ENCODE peak calls at places on chromosomes 12 and 14, in four cellular contexts. I is K562, V is H1, J is GM12878. C is an unnamed sample.

GRCh38 chr14:99590746-99591555 is 13.1 kb downstream of the CCDC85C start:
- DNase-seq in I (no peak), V (no peak), J (no peak), C (no peak)

GRCh38 chr12:124026755-124027745 is 54.0 kb downstream of the ZNF664 start:
- DNase-seq in V (no peak), J (no peak), I (peak), C (no peak)

GRCh38 chr12:65781681-65782269 is 42.5 kb upstream of the HMGA2 start:
- DNase-seq in V (no peak), I (no peak), J (no peak), C (no peak)

GRCh38 chr12:84857809-84858208 is 54.8 kb downstream of the SLC6A15 start:
- DNase-seq in V (no peak), I (no peak), J (no peak), C (no peak)

GRCh38 chr12:100904270-100904669 is 109.7 kb downstream of the ANO4 start:
- DNase-seq in V (no peak), I (no peak), J (no peak), C (no peak)

GRCh38 chr12:122641976-122642375 is 61.2 kb downstream of the HCAR2 start:
- DNase-seq in J (no peak), V (no peak), I (no peak), C (no peak)

GRCh38 chr12:59833408-59833807 is 237.6 kb downstream of the SLC16A7 start:
- DNase-seq in J (no peak), I (no peak), V (no peak), C (no peak)

GRCh38 chr12:117212563-117213190 is 22.4 kb upstream of the FBXO21 start:
- DNase-seq in J (no peak), V (peak), I (peak), C (peak)

GRCh38 chr12:41234672-41235071 is 46.6 kb downstream of the PDZRN4 start:
- DNase-seq in J (no peak), V (no peak), I (no peak), C (no peak)

GRCh38 chr12:49121047-49121696 is 10.0 kb downstream of the TUBA1B start:
- DNase-seq in J (no peak), V (peak), I (peak), C (peak)

GRCh38 chr12:27523305-27523641 is 733 bp upstream of the PPFIBP1 start:
- DNase-seq in J (no peak), I (no peak), V (no peak), C (no peak)

GRCh38 chr12:15788266-15789214 is 648 bp downstream of the EPS8 start:
- DNase-seq in I (peak), J (peak), V (no peak), C (peak)

GRCh38 chr14:83118029-83118428 is 1584.4 kb upstream of the SEL1L start:
- DNase-seq in I (no peak), V (no peak), J (no peak), C (no peak)

GRCh38 chr14:37263656-37264236 is 66.0 kb downstream of the MIPOL1 start:
- DNase-seq in I (no peak), J (no peak), V (no peak), C (no peak)

GRCh38 chr12:114662512-114663177 is 21.3 kb downstream of the TBX3 start:
- DNase-seq in I (peak), V (no peak), J (peak), C (peak)

GRCh38 chr14:70685480-70686197 is 43.9 kb downstream of the TTC9 start:
- DNase-seq in V (no peak), J (no peak), I (no peak), C (no peak)

GRCh38 chr12:52074006-52074405 is 4.2 kb downstream of the ATG101 start:
- DNase-seq in J (peak), I (no peak), V (no peak), C (no peak)

GRCh38 chr14:95533391-95533821 is 1.4 kb upstream of the GLRX5 start:
- DNase-seq in V (no peak), J (no peak), I (peak), C (no peak)

GRCh38 chr12:124278389-124279101 is 16.3 kb upstream of the RFLNA start:
- DNase-seq in I (no peak), J (no peak), V (no peak), C (no peak)

GRCh38 chr12:93886533-93887511 is 209.6 kb downstream of the CRADD start:
- DNase-seq in I (no peak), J (no peak), V (no peak), C (no peak)

GRCh38 chr12:129772463-129773169 is 131.2 kb downstream of the TMEM132D start:
- DNase-seq in I (no peak), V (no peak), J (no peak), C (no peak)

GRCh38 chr14:91412939-91413338 is 4.7 kb downstream of the CCDC88C start:
- DNase-seq in V (no peak), J (no peak), I (no peak), C (no peak)

GRCh38 chr12:47980172-47980571 is 16.8 kb downstream of the TMEM106C start:
- DNase-seq in I (no peak), J (no peak), V (no peak), C (no peak)

GRCh38 chr14:100868621-100869370 is 34.7 kb downstream of the RTL1 start:
- DNase-seq in V (no peak), J (no peak), I (no peak), C (no peak)

GRCh38 chr12:42761601-42762350 is 172.2 kb upstream of the PRICKLE1 start:
- DNase-seq in I (no peak), J (no peak), V (no peak), C (no peak)

GRCh38 chr12:43009866-43010265 is 420.3 kb upstream of the PRICKLE1 start:
- DNase-seq in V (no peak), I (no peak), J (no peak), C (no peak)

GRCh38 chr14:100523536-100524025 is 63.6 kb downstream of the BEGAIN start:
- DNase-seq in J (no peak), I (no peak), V (no peak), C (no peak)

GRCh38 chr12:96514328-96514727 is 25.0 kb downstream of the CFAP54 start:
- DNase-seq in J (peak), I (no peak), V (no peak), C (no peak)

GRCh38 chr14:69873877-69874780 is 5.1 kb upstream of the SMOC1 start:
- DNase-seq in V (no peak), I (no peak), J (no peak), C (no peak)

GRCh38 chr14:95349241-95349640 is 29.5 kb upstream of the CLMN start:
- DNase-seq in I (no peak), J (no peak), V (no peak), C (no peak)

GRCh38 chr14:61129168-61129745 is 148.2 kb downstream of the SLC38A6 start:
- DNase-seq in I (no peak), J (no peak), V (no peak), C (no peak)

GRCh38 chr12:75130811-75131210 is 78.8 kb downstream of the KCNC2 start:
- DNase-seq in V (no peak), I (no peak), J (no peak), C (no peak)

GRCh38 chr12:111268738-111269572 is 99.9 kb downstream of the PHETA1 start:
- DNase-seq in I (peak), V (no peak), J (no peak), C (peak)
- TF ChIP-seq EGR1 in I (no peak), V (no peak), J (no peak), C (no peak)

GRCh38 chr12:107329569-107330324 is 236.4 kb upstream of the CRY1 start:
- DNase-seq in J (no peak), V (no peak), I (no peak), C (no peak)
- TF ChIP-seq EGR1 in J (no peak), V (no peak), I (no peak), C (no peak)

GRCh38 chr12:25186038-25186787 is 8.7 kb downstream of the DNAI7 start:
- DNase-seq in V (no peak), I (no peak), J (peak), C (no peak)

GRCh38 chr12:25189656-25190055 is 5.3 kb downstream of the DNAI7 start:
- DNase-seq in I (no peak), V (no peak), J (no peak), C (no peak)

GRCh38 chr12:25184132-25184531 is 10.8 kb downstream of the DNAI7 start:
- DNase-seq in V (no peak), I (no peak), J (no peak), C (no peak)

GRCh38 chr12:25187781-25188180 is 7.2 kb downstream of the DNAI7 start:
- DNase-seq in I (no peak), V (no peak), J (no peak), C (no peak)

GRCh38 chr12:25186788-25187397 is 8.1 kb downstream of the DNAI7 start:
- DNase-seq in I (no peak), V (no peak), J (peak), C (no peak)
- TF ChIP-seq EGR1 in I (no peak), V (no peak), J (no peak), C (no peak)

DNA sequence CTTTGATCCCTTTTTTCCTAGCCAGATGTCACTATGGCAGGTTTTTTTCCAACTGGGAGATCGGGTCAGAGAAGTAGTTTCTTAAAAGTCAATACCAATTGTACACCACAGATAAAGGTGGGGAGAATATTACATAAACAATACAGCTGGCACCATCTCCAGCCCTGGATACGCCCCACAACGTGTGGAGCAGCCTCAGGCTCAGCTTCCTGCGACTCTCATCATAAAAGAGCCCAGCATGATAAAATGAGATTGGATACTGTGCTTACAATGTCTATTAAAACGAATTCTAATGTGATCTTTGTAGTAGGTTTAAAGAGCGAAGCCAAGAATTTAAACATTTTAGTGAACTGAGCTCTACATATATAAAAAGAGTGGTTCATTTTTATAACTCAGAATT is 21.5 kb downstream of the EFCAB11 start:
- DNase-seq in J (no peak), I (no peak), V (no peak), C (no peak)
- TF ChIP-seq EGR1 in J (no peak), I (no peak), V (no peak), C (no peak)

GRCh38 chr14:74786916-74787315 is 23.8 kb downstream of the YLPM1 start:
- DNase-seq in J (no peak), I (no peak), V (no peak), C (no peak)

GRCh38 chr14:74785056-74785613 is 22.0 kb downstream of the YLPM1 start:
- DNase-seq in V (no peak), I (no peak), J (no peak), C (no peak)

DNA sequence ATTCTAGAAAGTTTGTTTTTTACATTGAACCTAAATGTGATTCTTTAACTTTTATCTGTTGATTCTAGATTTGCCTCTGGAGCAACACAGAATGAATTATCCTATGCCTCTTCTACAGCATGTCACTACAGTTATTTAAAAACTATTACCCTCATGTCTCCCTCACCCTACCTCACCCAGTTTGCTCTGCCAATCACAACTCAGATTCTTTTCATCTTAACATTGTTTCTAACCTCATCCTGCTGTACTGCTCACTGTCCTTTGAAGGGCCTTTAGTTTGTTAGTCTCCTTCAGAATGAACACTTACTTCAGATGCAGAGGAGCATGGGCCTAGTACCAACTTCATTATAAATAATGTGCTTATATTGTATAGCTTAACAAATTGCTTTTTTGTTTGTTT is 21.5 kb downstream of the YLPM1 start:
- DNase-seq in V (no peak), J (no peak), I (no peak), C (no peak)
- TF ChIP-seq EGR1 in V (no peak), J (no peak), I (no peak), C (no peak)

DNA sequence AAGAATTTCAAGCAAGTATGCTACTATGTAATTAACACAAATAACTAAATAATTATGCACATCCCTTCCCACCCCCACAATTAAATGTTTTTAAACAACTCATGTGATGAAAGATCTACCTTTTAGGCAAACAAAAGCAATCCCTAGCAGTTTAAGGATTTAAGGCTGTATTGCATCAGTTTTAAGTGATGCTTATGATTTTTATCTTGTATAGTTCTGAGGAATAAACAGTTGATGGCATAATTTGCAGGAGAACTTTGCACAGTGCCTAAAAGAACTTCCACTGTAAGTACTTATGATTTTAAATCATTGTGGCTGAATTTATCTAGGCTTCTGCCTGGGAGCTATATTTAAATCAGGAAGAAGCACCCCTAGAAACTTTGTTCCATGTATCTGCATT is 388.7 kb downstream of the BCAT1 start:
- DNase-seq in I (no peak), J (no peak), V (no peak), C (no peak)
- TF ChIP-seq EGR1 in I (no peak), J (no peak), V (no peak), C (no peak)

DNA sequence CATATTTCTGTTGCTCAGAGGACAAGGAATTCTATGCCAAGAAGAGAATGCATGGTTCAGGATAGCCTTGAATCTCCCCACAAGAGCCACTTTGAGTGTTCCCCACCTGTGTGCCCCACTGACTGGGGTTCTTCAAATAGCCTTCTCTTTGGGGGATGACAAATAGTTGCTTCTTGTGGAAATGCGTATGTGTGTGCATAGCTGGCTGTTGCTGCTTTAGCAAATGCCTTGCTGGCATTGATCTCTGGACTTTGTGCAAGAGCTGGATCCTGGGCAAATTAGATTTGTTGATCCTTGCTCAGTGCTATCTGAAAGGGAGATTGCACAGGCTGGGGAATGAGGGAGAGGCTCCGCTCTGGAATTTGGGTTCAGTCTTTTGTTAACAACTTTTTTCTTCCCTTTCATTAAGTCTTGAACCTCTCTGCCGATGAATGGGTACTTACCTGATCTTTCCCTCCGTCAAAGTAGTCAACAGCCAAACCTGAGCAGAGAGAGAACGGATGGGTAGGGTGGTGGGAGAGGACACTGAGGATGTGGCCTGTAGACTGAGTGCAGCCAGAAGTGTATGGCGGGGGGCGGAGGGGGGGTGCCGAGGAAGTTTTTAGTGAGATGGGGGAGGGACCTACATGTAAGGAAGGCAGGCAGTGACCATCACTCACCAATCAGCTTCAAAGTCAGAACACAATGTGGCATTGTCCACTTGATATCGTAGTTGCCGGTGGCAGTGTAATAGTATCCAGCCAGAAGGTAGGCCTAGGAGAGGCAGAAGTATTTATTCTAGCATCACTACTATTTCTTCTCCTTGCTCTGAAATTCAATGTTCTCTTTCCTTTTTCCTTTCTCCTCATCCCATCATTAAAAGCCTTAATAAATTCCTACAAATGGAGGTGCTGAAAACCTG is 10.7 kb downstream of the EMG1 start:
- DNase-seq in J (no peak), I (no peak), V (no peak), C (no peak)
- TF ChIP-seq EGR1 in J (no peak), I (no peak), V (no peak), C (no peak)

GRCh38 chr14:77882098-77882497 is 82.2 kb downstream of the ADCK1 start:
- DNase-seq in J (no peak), I (no peak), V (no peak), C (no peak)
- TF ChIP-seq EGR1 in J (no peak), I (no peak), V (no peak), C (no peak)

DNA sequence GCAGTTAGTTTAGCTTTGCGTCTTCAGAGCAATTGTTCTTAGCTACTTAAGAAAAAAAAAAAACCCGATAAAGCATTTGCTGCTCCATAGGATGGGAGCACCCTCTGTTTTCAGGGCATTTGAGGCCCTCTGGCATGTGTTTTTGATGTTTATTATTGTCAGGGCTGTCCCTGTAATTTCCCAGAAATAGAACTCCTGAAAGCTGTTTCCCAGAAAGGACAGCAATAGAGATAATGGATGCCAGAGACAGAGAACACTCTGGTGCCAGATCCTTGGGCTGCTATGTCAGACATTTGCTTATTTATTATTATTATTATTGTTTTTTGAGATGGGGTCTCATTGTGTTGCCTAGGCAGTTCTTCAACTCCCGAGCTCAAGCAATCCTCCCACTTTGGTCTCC is 201.3 kb downstream of the ALG10 start:
- DNase-seq in J (no peak), I (no peak), V (no peak), C (no peak)
- TF ChIP-seq EGR1 in J (no peak), I (no peak), V (no peak), C (no peak)

GRCh38 chr14:88426271-88426670 is 40.8 kb downstream of the SPATA7 start:
- DNase-seq in I (no peak), J (no peak), V (no peak), C (no peak)
- TF ChIP-seq EGR1 in I (no peak), J (no peak), V (no peak), C (no peak)

C was measured in HCT116.